ENCODE peak calls at places on chromosomes 5 and 9, in six cellular contexts. J, W, T, C, B and O are unnamed samples. For H3K4me1, the result is how much of the 10 kb centered on the place peaks cover.

GRCh38 chr9:31700252-31701045 is 684.0 kb upstream of the ACO1 start:
- DNase-seq in C (no peak), W (no peak), B (no peak), T (no peak), J (no peak), O (no peak)

GRCh38 chr9:4147476-4148214 is 152.2 kb downstream of the GLIS3 start:
- DNase-seq in J (peak), B (no peak), T (no peak), W (no peak), C (peak), O (no peak)

GRCh38 chr5:176416123-176416924 is at the start of gene CLTB:
- DNase-seq in W (peak), C (peak), J (peak), B (peak), T (peak), O (peak)

GRCh38 chr9:115691686-115692085 is 461.9 kb upstream of the PAPPA start:
- DNase-seq in T (no peak), C (no peak), B (no peak), W (no peak), J (no peak), O (no peak)

GRCh38 chr5:77333451-77334123 is 123.1 kb downstream of the PDE8B start:
- DNase-seq in C (no peak), J (no peak), W (peak), T (no peak), B (no peak), O (no peak)

GRCh38 chr9:113646946-113647914 is 183.7 kb downstream of the RGS3 start:
- DNase-seq in J (no peak), W (peak), C (no peak), B (peak), T (no peak), O (no peak)

GRCh38 chr9:34606908-34607307 is 5.0 kb downstream of the RPP25L start:
- DNase-seq in B (no peak), T (no peak), W (no peak), J (peak), C (no peak), O (no peak)

GRCh38 chr5:72604111-72604792 is 97.0 kb upstream of the ZNF366 start:
- DNase-seq in T (no peak), B (no peak), C (no peak), W (no peak), J (no peak), O (no peak)

GRCh38 chr5:40653221-40654022 is 26.3 kb upstream of the PTGER4 start:
- DNase-seq in J (no peak), B (no peak), T (no peak), W (no peak), C (no peak), O (no peak)

GRCh38 chr9:33130961-33131360 is 36.2 kb downstream of the B4GALT1 start:
- DNase-seq in W (peak), B (peak), C (no peak), T (no peak), J (no peak), O (no peak)

GRCh38 chr9:111399772-111400563 is 69.9 kb upstream of the OR2K2 start:
- DNase-seq in B (no peak), C (peak), W (no peak), T (no peak), J (peak), O (peak)

GRCh38 chr5:127754259-127754658 is 51.1 kb downstream of the CCDC192 start:
- DNase-seq in J (no peak), C (no peak), T (no peak), B (no peak), W (no peak), O (peak)

GRCh38 chr9:111572945-111573604 is 26.4 kb downstream of the PTGR1 start:
- DNase-seq in B (no peak), W (no peak), J (no peak), C (no peak), T (peak), O (no peak)

GRCh38 chr9:27835286-27835685 is 262.0 kb upstream of the C9orf72 start:
- DNase-seq in W (no peak), J (no peak), T (no peak), C (no peak), B (no peak), O (no peak)

GRCh38 chr9:136512651-136513066 is 29.8 kb upstream of the SEC16A start:
- DNase-seq in W (no peak), T (no peak), B (no peak), J (no peak), C (peak), O (no peak)

GRCh38 chr5:61860978-61861377 is 445.0 kb upstream of the KIF2A start:
- DNase-seq in C (no peak), J (no peak), W (no peak), B (no peak), T (no peak), O (no peak)

GRCh38 chr5:138955013-138955660 is 80.0 kb upstream of the LRRTM2 start:
- DNase-seq in B (no peak), W (peak), T (no peak), J (peak), C (no peak), O (peak)

GRCh38 chr9:109469646-109470358 is 28.3 kb downstream of the PTPN3 start:
- DNase-seq in J (peak), C (peak), T (peak), B (no peak), W (peak), O (peak)

GRCh38 chr9:136313111-136314055 is 9.5 kb upstream of the CCDC187 start:
- DNase-seq in T (no peak), C (no peak), W (no peak), J (no peak), B (no peak), O (no peak)

GRCh38 chr9:757246-757881 is 84.1 kb upstream of the DMRT1 start:
- DNase-seq in C (no peak), J (peak), W (no peak), B (peak), T (no peak), O (no peak)

GRCh38 chr5:83524345-83524744 is 52.8 kb downstream of the VCAN start:
- DNase-seq in W (no peak), J (no peak), B (no peak), C (no peak), T (no peak), O (no peak)

GRCh38 chr5:172007795-172008465 is 1.5 kb upstream of the FBXW11 start:
- DNase-seq in T (peak), C (no peak), B (no peak), W (no peak), J (no peak), O (no peak)

GRCh38 chr9:124298646-124299235 is 41.0 kb downstream of the NEK6 start:
- DNase-seq in W (no peak), T (no peak), J (peak), B (no peak), C (no peak), O (no peak)

GRCh38 chr9:35842795-35843194 is 13.8 kb downstream of the TMEM8B start:
- DNase-seq in J (no peak), T (no peak), B (no peak), C (no peak), W (no peak), O (no peak)

GRCh38 chr5:91591076-91591475 is 208.0 kb upstream of the ARRDC3 start:
- DNase-seq in B (no peak), J (no peak), W (no peak), T (no peak), C (no peak), O (no peak)

GRCh38 chr5:168254013-168254693 is 37.3 kb upstream of the WWC1 start:
- DNase-seq in W (no peak), T (no peak), J (no peak), C (no peak), B (no peak), O (no peak)

GRCh38 chr9:18238752-18239151 is 235.2 kb upstream of the ADAMTSL1 start:
- DNase-seq in B (no peak), J (no peak), W (no peak), T (no peak), C (no peak), O (no peak)

GRCh38 chr9:110886832-110887231 is 151.4 kb downstream of the LPAR1 start:
- DNase-seq in J (no peak), B (no peak), T (no peak), W (no peak), C (no peak), O (no peak)

GRCh38 chr9:136545966-136546696 is at the start of gene NOTCH1:
- DNase-seq in T (peak), W (peak), J (peak), B (peak), C (peak), O (peak)

GRCh38 chr5:149217096-149217801 is 54.4 kb upstream of the AFAP1L1 start:
- DNase-seq in T (no peak), C (no peak), J (no peak), B (no peak), W (no peak), O (no peak)

GRCh38 chr5:16768184-16768583 is 151.4 kb upstream of the RETREG1 start:
- DNase-seq in W (no peak), J (no peak), B (no peak), C (no peak), T (no peak), O (no peak)

GRCh38 chr9:122904466-122904822 is 715 bp downstream of the RC3H2 start:
- DNase-seq in T (no peak), B (no peak), C (peak), J (peak), W (no peak), O (peak)

GRCh38 chr9:130555968-130556367 is 23.4 kb upstream of the FUBP3 start:
- DNase-seq in B (no peak), C (no peak), T (no peak), W (no peak), J (no peak), O (no peak)

DNA sequence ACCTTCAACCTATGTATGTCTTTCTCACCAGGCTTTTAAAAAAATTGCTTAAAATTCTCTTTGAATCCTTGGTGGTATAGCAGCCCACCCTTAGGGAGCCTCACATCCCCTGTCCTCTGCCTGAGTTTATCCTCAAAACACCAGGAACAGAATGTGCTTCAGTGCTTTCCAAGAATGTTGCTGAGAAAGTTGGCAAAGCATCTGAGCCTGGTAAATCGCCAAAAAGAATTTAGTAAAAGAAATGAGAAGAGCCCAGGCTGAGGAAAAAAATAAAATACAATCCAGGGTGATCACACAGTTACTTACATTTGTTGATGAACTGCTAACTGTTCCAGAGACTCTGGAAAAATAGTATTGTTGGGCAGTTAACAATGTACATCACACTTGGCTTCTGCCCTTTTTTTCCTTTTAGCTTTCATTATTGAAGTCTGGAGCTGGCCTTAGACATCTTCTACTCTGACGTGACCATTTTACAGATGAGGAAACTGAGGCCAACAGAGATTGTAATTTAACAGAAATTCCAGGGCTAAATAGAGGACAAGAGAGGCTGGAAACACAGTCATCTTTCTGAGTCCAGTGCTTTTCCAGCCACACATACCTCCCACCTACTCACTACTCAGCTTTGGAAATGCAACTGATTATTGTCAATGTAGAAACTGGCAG is 86.5 kb upstream of the ALDH1A1 start:
- DNase-seq in J (no peak), C (no peak), W (peak), B (no peak), T (peak), O (no peak)
- TF ChIP-seq EP300 in J (no peak), C (no peak), W (peak), B (peak), T (peak), O (peak)

GRCh38 chr9:127541176-127541575 is 70.9 kb upstream of the STXBP1 start:
- DNase-seq in W (no peak), T (no peak), C (no peak), J (no peak), B (no peak), O (no peak)

GRCh38 chr9:127539259-127539981 is 72.7 kb upstream of the STXBP1 start:
- DNase-seq in B (no peak), T (no peak), C (no peak), W (no peak), J (no peak), O (no peak)

GRCh38 chr9:127540664-127541041 is 71.4 kb upstream of the STXBP1 start:
- DNase-seq in B (no peak), J (no peak), T (no peak), W (no peak), C (no peak), O (peak)

GRCh38 chr9:127538849-127539258 is 73.2 kb upstream of the STXBP1 start:
- DNase-seq in C (no peak), T (no peak), W (no peak), B (no peak), J (no peak), O (no peak)

DNA sequence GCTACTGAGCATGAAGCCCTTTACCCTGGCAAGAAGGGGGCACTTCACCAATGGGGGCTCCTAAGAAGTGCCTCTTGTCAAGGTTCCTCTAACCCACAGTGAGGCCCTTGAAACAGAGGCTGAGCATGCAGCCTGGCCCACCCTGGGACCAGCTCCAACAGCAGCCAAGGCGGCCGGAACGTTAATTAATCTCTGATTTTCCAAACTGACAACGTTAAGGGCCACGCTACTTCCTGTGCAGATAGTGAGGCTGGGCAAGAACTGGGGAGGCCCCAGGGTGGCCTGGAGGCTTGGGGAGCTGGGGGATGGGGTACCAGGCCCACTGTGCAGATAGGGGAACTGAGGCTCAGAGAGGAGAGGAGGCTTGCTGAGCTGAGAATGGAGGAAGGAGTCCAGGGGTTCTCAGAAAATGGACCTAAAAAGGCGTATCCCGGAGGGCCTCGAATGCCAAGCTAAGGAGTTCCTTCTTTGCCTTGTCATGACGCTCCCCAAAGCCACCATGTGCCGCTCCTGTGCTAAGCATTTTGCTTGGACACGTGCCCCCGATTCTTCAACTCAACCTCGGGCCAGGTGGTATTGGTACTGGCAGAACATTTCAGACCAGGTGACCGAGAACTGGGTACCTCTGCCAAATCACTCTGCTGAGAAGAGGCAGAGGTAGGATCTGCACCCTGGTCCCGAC is 72.0 kb upstream of the STXBP1 start:
- DNase-seq in B (no peak), W (no peak), C (no peak), J (no peak), T (no peak), O (peak)
- H3K4me1 ChIP-seq in B (half or more), W (half or more), C (half or more), J (under half), T (under half), O (half or more)

GRCh38 chr5:95725071-95725820 is 5.9 kb upstream of the RHOBTB3 start:
- DNase-seq in W (no peak), T (no peak), B (no peak), J (no peak), C (no peak), O (no peak)
- H3K27ac ChIP-seq in W (peak), T (no peak), B (no peak), J (no peak), C (no peak), O (no peak)

DNA sequence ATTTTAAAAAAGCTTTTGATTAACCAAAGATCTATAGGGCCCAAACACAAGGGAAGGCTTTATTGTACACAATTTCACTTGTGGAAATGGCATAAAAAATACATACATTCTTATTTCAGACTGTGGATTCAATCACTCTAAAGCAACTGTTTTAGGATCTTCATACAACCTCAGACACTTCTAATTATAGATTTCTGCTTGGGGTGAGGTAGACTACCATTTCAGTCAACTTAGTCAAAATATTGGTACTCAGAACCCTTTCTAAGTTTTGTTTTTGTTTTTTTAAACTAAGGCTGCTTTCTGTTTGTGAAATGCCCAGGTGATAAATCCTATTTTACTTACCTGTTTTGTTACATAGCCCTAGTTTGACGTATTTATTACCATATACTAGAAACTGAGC is 284.5 kb upstream of the RASA1 start:
- DNase-seq in T (no peak), C (no peak), B (no peak), W (no peak), J (no peak), O (no peak)
- TF ChIP-seq EP300 in T (no peak), C (no peak), B (no peak), W (no peak), J (no peak), O (no peak)

DNA sequence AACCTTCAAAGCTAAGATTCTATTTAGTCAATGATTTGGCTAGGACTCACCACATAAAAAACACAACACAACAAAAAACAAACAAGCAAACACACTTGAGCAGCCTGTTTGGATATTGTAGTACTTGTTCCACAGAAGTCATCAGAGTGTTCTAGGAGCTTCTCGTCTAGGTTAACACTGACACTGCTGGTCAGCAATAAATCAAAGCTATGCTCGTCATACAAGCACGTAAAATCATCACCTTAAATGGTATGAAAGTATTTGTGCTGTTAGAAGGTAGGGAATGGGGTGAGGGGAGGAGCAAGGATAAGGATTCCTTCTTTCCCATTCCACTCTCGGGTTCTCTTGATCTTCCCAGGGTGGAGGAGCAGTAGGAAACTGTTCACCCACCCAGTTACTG is 88.0 kb downstream of the ARL15 start:
- DNase-seq in B (no peak), W (no peak), T (no peak), C (no peak), J (no peak), O (no peak)
- H3K4me1 ChIP-seq in B (under half), W (under half), T (under half), C (under half), J (under half), O (under half)

GRCh38 chr9:70133253-70134208 is 89.9 kb downstream of the MAMDC2 start:
- DNase-seq in J (no peak), T (no peak), W (no peak), B (no peak), C (no peak), O (no peak)
- H3K27ac ChIP-seq in J (no peak), T (no peak), W (peak), B (no peak), C (no peak), O (no peak)